ENCODE peak calls at places on chromosomes 7 and 10, in eight cellular contexts. U is effector CD4-positive, alpha-beta T cell; J is head of caudate nucleus; V is stimulated activated CD4-positive, alpha-beta T cell treated with anti-CD3 and anti-CD28 coated beads, Interleukin-2, amount 100 ng/mL, for 48 hours; G is NCI-H82; A is CD8-positive, alpha-beta memory T cell; B is non-pigmented ciliary epithelial cell; W is AG08396. K is an unnamed sample.

GRCh38 chr7:64562246-64562620 is 638 bp downstream of the ZNF680 start:
- DNase-seq in J (no peak), G (no peak), B (no peak), W (no peak), V (no peak), U (no peak), A (no peak), K (no peak)

GRCh38 chr7:121714559-121715303 is 158.2 kb upstream of the PTPRZ1 start:
- DNase-seq in J (no peak), B (no peak), W (no peak), V (no peak), G (peak), A (no peak), U (no peak), K (no peak)

GRCh38 chr7:151520419-151521229 is 929 bp upstream of the RHEB start:
- DNase-seq in A (peak), B (no peak), J (no peak), U (peak), G (no peak), W (no peak), V (peak), K (no peak)

GRCh38 chr10:55169509-55169908 is 368.5 kb upstream of the PCDH15 start:
- DNase-seq in W (no peak), U (no peak), J (no peak), V (no peak), A (no peak), G (no peak), B (no peak), K (no peak)

GRCh38 chr7:92988941-92989540 is 128.7 kb downstream of the SAMD9 start:
- DNase-seq in W (no peak), G (no peak), V (no peak), A (no peak), B (no peak), U (no peak), J (no peak), K (peak)

GRCh38 chr7:96189129-96189815 is 132.6 kb downstream of the SLC25A13 start:
- DNase-seq in G (no peak), B (no peak), A (no peak), U (no peak), V (no peak), J (no peak), W (no peak), K (peak)

GRCh38 chr10:80461208-80462183 is 7.4 kb downstream of the TSPAN14 start:
- DNase-seq in J (no peak), W (no peak), G (peak), U (no peak), B (no peak), A (no peak), V (no peak), K (peak)

GRCh38 chr7:113404245-113404644 is 285.9 kb upstream of the SMIM30 start:
- DNase-seq in G (peak), W (no peak), V (no peak), B (no peak), J (no peak), U (no peak), A (no peak), K (no peak)

GRCh38 chr10:28125701-28126100 is 126.8 kb upstream of the ODAD2 start:
- DNase-seq in G (no peak), W (no peak), V (no peak), B (no peak), U (no peak), J (no peak), A (no peak), K (peak)

GRCh38 chr7:33062023-33062781 is at the start of gene NT5C3A:
- DNase-seq in G (peak), V (peak), U (no peak), B (no peak), W (peak), A (peak), J (peak), K (peak)

K was measured in GM03348.